ENCODE peak calls at places on chromosomes 13 and 19, in six cellular contexts. M is cardiac septum; V is activated naive CD4-positive, alpha-beta T cell treated with anti-CD3 and anti-CD28 coated beads, Interleukin-2, amount 10 ng/mL, durations not matched to agents 7 days and 5 days; C is tibial artery; I is spleen; L is kidney tubule cell. A is an unnamed sample.

GRCh38 chr13:20206836-20207235 is 14.1 kb upstream of the GJB2 start:
- DNase-seq in I (no peak), C (no peak), L (no peak), M (no peak), V (no peak), A (no peak)

GRCh38 chr13:44489751-44490150 is 86.4 kb downstream of the TSC22D1 start:
- DNase-seq in C (no peak), M (no peak), L (no peak), V (no peak), I (no peak), A (no peak)

GRCh38 chr19:50020481-50020880 is 4.7 kb downstream of the VRK3 start:
- DNase-seq in L (peak; percentile 94), M (no peak), C (no peak), I (no peak), V (no peak), A (no peak)

GRCh38 chr19:5534787-5535586 is 32.8 kb downstream of the TINCR start:
- DNase-seq in C (no peak), I (no peak), V (no peak), L (no peak), M (no peak), A (no peak)

GRCh38 chr13:20151612-20152011 is 9.2 kb downstream of the GJA3 start:
- DNase-seq in M (no peak), I (no peak), V (no peak), C (no peak), L (no peak), A (no peak)

GRCh38 chr13:74768521-74769090 is 634.4 kb upstream of the KLF12 start:
- DNase-seq in L (no peak), I (no peak), M (no peak), V (no peak), C (no peak), A (no peak)

GRCh38 chr13:101258071-101258470 is 158.2 kb downstream of the NALCN start:
- DNase-seq in I (no peak), M (no peak), C (no peak), V (peak; percentile 40), L (peak; percentile 91), A (peak; percentile 76)

GRCh38 chr13:47168086-47168485 is 271.2 kb upstream of the HTR2A start:
- DNase-seq in M (no peak), V (no peak), I (no peak), L (no peak), C (no peak), A (no peak)

GRCh38 chr13:75787249-75787940 is 151.3 kb downstream of the LMO7 start:
- DNase-seq in V (no peak), C (no peak), L (peak; percentile 20), M (no peak), I (no peak), A (no peak)

GRCh38 chr19:44891016-44891882 is at the start of gene TOMM40:
- DNase-seq in L (no peak), M (no peak), C (no peak), V (peak; percentile 55), I (peak; percentile 98), A (peak; percentile 100)

GRCh38 chr19:17953869-17954268 is 13.0 kb upstream of the KCNN1 start:
- DNase-seq in I (no peak), V (no peak), M (no peak), L (no peak), C (no peak), A (no peak)

GRCh38 chr13:98216135-98216565 is 39.1 kb upstream of the RNF113B start:
- DNase-seq in I (no peak), V (no peak), C (peak; percentile 32), L (peak; percentile 92), M (no peak), A (no peak)

GRCh38 chr19:16259385-16260159 is 61.9 kb downstream of the AP1M1 start:
- DNase-seq in C (no peak), L (peak; percentile 60), I (peak; percentile 95), M (no peak), V (peak; percentile 45), A (no peak)

GRCh38 chr19:39568604-39569003 is 28.6 kb upstream of the EID2 start:
- DNase-seq in M (no peak), L (peak; percentile 68), V (no peak), C (no peak), I (no peak), A (no peak)

GRCh38 chr19:12769689-12770088 is 5.7 kb downstream of the HOOK2 start:
- DNase-seq in C (no peak), V (peak; percentile 65), I (no peak), L (no peak), M (no peak), A (no peak)

GRCh38 chr19:45473366-45474190 is 5.8 kb downstream of the FOSB start:
- DNase-seq in L (no peak), C (no peak), M (no peak), I (no peak), V (peak; percentile 48), A (no peak)

GRCh38 chr13:42969558-42970172 is 22.4 kb downstream of the EPSTI1 start:
- DNase-seq in M (peak; percentile 85), V (peak; percentile 88), C (peak; percentile 75), I (peak; percentile 91), L (peak; percentile 67), A (peak; percentile 77)

GRCh38 chr19:33640773-33641172 is 19.0 kb downstream of the CHST8 start:
- DNase-seq in C (no peak), V (no peak), L (no peak), I (peak; percentile 35), M (no peak), A (no peak)

GRCh38 chr13:44309771-44310767 is 63.6 kb upstream of the SERP2 start:
- DNase-seq in I (no peak), L (no peak), C (no peak), V (no peak), M (no peak), A (no peak)

GRCh38 chr13:51614350-51614786 is 30.1 kb downstream of the WDFY2 start:
- DNase-seq in I (peak; percentile 79), C (no peak), M (no peak), L (peak; percentile 53), V (peak; percentile 69), A (peak; percentile 93)

GRCh38 chr19:45251452-45252354 is 632 bp downstream of the MARK4 start:
- DNase-seq in C (no peak), V (peak; percentile 45), I (peak; percentile 84), L (no peak), M (no peak), A (no peak)

GRCh38 chr19:12090807-12091206 is 26.3 kb downstream of the ZNF844 start:
- DNase-seq in V (peak; percentile 77), C (peak; percentile 51), L (peak; percentile 42), I (peak; percentile 85), M (peak; percentile 81), A (peak; percentile 76)

GRCh38 chr19:58555369-58555885 is 522 bp upstream of the CHMP2A start:
- DNase-seq in I (no peak), V (no peak), C (no peak), L (no peak), M (no peak), A (no peak)